ENCODE peak calls at places on chromosomes 5 and 9, in six cellular contexts. One of them, this sample, is unnamed.

GRCh38 chr9:87909310-87910041 is 8.3 kb upstream of the SPATA31C1 start:
- DNase-seq in iris pigment epithelial cell: no peak
- DNase-seq in CD8-positive, alpha-beta T cell: no peak
- DNase-seq in NCI-H1105 treated with DMSO at 0.1 percent for 48 hours: peak
- DNase-seq in T-helper 2 cell: no peak
- DNase-seq in left cardiac atrium: no peak
- DNase-seq in this sample: no peak

GRCh38 chr5:132813599-132814440 is 718 bp downstream of the SOWAHA start:
- DNase-seq in CD8-positive, alpha-beta T cell: no peak
- DNase-seq in NCI-H1105 treated with DMSO at 0.1 percent for 48 hours: no peak
- DNase-seq in left cardiac atrium: peak
- DNase-seq in iris pigment epithelial cell: peak
- DNase-seq in T-helper 2 cell: peak
- DNase-seq in this sample: peak

GRCh38 chr9:69674741-69675438 is 2.7 kb upstream of the APBA1 start:
- DNase-seq in left cardiac atrium: no peak
- DNase-seq in CD8-positive, alpha-beta T cell: no peak
- DNase-seq in iris pigment epithelial cell: peak
- DNase-seq in T-helper 2 cell: no peak
- DNase-seq in NCI-H1105 treated with DMSO at 0.1 percent for 48 hours: no peak
- DNase-seq in this sample: no peak

GRCh38 chr5:137836301-137836700 is 31.4 kb upstream of the MYOT start:
- DNase-seq in CD8-positive, alpha-beta T cell: no peak
- DNase-seq in left cardiac atrium: no peak
- DNase-seq in T-helper 2 cell: no peak
- DNase-seq in iris pigment epithelial cell: no peak
- DNase-seq in NCI-H1105 treated with DMSO at 0.1 percent for 48 hours: no peak
- DNase-seq in this sample: no peak

GRCh38 chr5:84290161-84290560 is 94.5 kb downstream of the EDIL3 start:
- DNase-seq in left cardiac atrium: no peak
- DNase-seq in CD8-positive, alpha-beta T cell: no peak
- DNase-seq in iris pigment epithelial cell: peak
- DNase-seq in NCI-H1105 treated with DMSO at 0.1 percent for 48 hours: no peak
- DNase-seq in T-helper 2 cell: no peak
- DNase-seq in this sample: no peak

GRCh38 chr9:33799928-33800689 is 4.7 kb downstream of the PRSS3 start:
- DNase-seq in T-helper 2 cell: no peak
- DNase-seq in iris pigment epithelial cell: no peak
- DNase-seq in left cardiac atrium: no peak
- DNase-seq in CD8-positive, alpha-beta T cell: no peak
- DNase-seq in NCI-H1105 treated with DMSO at 0.1 percent for 48 hours: no peak
- DNase-seq in this sample: no peak

GRCh38 chr9:38339087-38339486 is 53.4 kb upstream of the ALDH1B1 start:
- DNase-seq in iris pigment epithelial cell: peak
- DNase-seq in NCI-H1105 treated with DMSO at 0.1 percent for 48 hours: no peak
- DNase-seq in CD8-positive, alpha-beta T cell: no peak
- DNase-seq in T-helper 2 cell: peak
- DNase-seq in left cardiac atrium: peak
- DNase-seq in this sample: no peak

GRCh38 chr9:2570615-2571479 is 50.7 kb upstream of the VLDLR start:
- DNase-seq in left cardiac atrium: peak
- DNase-seq in CD8-positive, alpha-beta T cell: peak
- DNase-seq in NCI-H1105 treated with DMSO at 0.1 percent for 48 hours: peak
- DNase-seq in iris pigment epithelial cell: peak
- DNase-seq in T-helper 2 cell: no peak
- DNase-seq in this sample: peak

GRCh38 chr9:31470051-31470450 is 914.4 kb upstream of the ACO1 start:
- DNase-seq in T-helper 2 cell: no peak
- DNase-seq in iris pigment epithelial cell: no peak
- DNase-seq in NCI-H1105 treated with DMSO at 0.1 percent for 48 hours: no peak
- DNase-seq in CD8-positive, alpha-beta T cell: no peak
- DNase-seq in left cardiac atrium: no peak
- DNase-seq in this sample: no peak